ENCODE peak calls at places on chromosomes 2 and 18, in four cellular contexts. V is HepG2, K is GM12878, N is K562. G is an unnamed sample.

GRCh38 chr18:47772374-47773248 is 157.8 kb downstream of the SMAD2 start:
- DNase-seq in V (peak; percentile 29), K (no peak), N (peak; percentile 65), G (peak; percentile 91)

GRCh38 chr2:46716806-46717732 is 198.5 kb downstream of the MCFD2 start:
- DNase-seq in V (no peak), K (no peak), N (no peak), G (no peak)

GRCh38 chr2:186827426-186827825 is 21.5 kb downstream of the ZSWIM2 start:
- DNase-seq in V (no peak), K (no peak), N (no peak), G (no peak)

GRCh38 chr2:40914648-40915047 is 462.8 kb upstream of the SLC8A1 start:
- DNase-seq in V (no peak), K (no peak), N (no peak), G (no peak)

GRCh38 chr2:84801816-84802215 is 79.1 kb downstream of the TRABD2A start:
- DNase-seq in V (no peak), K (no peak), N (no peak), G (no peak)

GRCh38 chr2:85277416-85278158 is 50.2 kb downstream of the TGOLN2 start:
- DNase-seq in V (no peak), K (no peak), N (no peak), G (no peak)

GRCh38 chr2:42009657-42010580 is 37.9 kb upstream of the PKDCC start:
- DNase-seq in V (no peak), K (no peak), N (no peak), G (no peak)

GRCh38 chr18:50830544-50830943 is 10.7 kb upstream of the MRO start:
- DNase-seq in V (no peak), K (no peak), N (no peak), G (no peak)

GRCh38 chr2:101267671-101268656 is 15.3 kb downstream of the CNOT11 start:
- DNase-seq in V (no peak), K (peak; percentile 42), N (no peak), G (no peak)

GRCh38 chr18:25350561-25351201 is 1.3 kb downstream of the ZNF521 start:
- DNase-seq in V (no peak), K (no peak), N (no peak), G (peak; percentile 17)

GRCh38 chr2:33395660-33396249 is 80.7 kb upstream of the RASGRP3 start:
- DNase-seq in V (peak; percentile 18), K (no peak), N (peak; percentile 63), G (peak; percentile 68)

GRCh38 chr18:396571-396970 is 103.9 kb downstream of the COLEC12 start:
- DNase-seq in V (no peak), K (no peak), N (no peak), G (no peak)

GRCh38 chr2:5915926-5916325 is 223.7 kb downstream of the SOX11 start:
- DNase-seq in V (peak; percentile 16), K (no peak), N (peak; percentile 9), G (peak; percentile 66)

GRCh38 chr2:111702119-111702808 is 181.7 kb downstream of the ANAPC1 start:
- DNase-seq in V (peak; percentile 74), K (no peak), N (peak; percentile 86), G (peak; percentile 75)

GRCh38 chr18:57353940-57354461 is 1.6 kb downstream of the ST8SIA3 start:
- DNase-seq in V (peak; percentile 2), K (no peak), N (peak; percentile 26), G (peak; percentile 85)

GRCh38 chr18:26206488-26206887 is 19.8 kb upstream of the TAF4B start:
- DNase-seq in V (no peak), K (no peak), N (no peak), G (no peak)

GRCh38 chr2:54107903-54108615 is 7.4 kb upstream of the ACYP2 start:
- DNase-seq in V (no peak), K (no peak), N (no peak), G (no peak)

GRCh38 chr2:19238440-19238839 is 120.0 kb downstream of the OSR1 start:
- DNase-seq in V (no peak), K (no peak), N (no peak), G (no peak)

GRCh38 chr18:56738184-56738583 is 87.0 kb downstream of the WDR7 start:
- DNase-seq in V (no peak), K (no peak), N (no peak), G (no peak)

GRCh38 chr2:127231130-127231865 is 11.2 kb upstream of the CYP27C1 start:
- DNase-seq in V (peak; percentile 70), K (no peak), N (no peak), G (no peak)

GRCh38 chr2:69831354-69831905 is 2.0 kb downstream of the GMCL1 start:
- DNase-seq in V (peak; percentile 21), K (no peak), N (no peak), G (no peak)

GRCh38 chr2:68709421-68709911 is 25.1 kb upstream of the ARHGAP25 start:
- DNase-seq in V (peak; percentile 57), K (no peak), N (peak; percentile 62), G (no peak)
- TF ChIP-seq MAX in V (peak; percentile 18), K (no peak), N (no peak), G (no peak)

GRCh38 chr18:59699061-59699460 is 1.8 kb upstream of the CCBE1 start:
- DNase-seq in V (no peak), K (no peak), N (no peak), G (no peak)
- TF ChIP-seq CREM in V (no peak), K (no peak), N (no peak), G (no peak)

DNA sequence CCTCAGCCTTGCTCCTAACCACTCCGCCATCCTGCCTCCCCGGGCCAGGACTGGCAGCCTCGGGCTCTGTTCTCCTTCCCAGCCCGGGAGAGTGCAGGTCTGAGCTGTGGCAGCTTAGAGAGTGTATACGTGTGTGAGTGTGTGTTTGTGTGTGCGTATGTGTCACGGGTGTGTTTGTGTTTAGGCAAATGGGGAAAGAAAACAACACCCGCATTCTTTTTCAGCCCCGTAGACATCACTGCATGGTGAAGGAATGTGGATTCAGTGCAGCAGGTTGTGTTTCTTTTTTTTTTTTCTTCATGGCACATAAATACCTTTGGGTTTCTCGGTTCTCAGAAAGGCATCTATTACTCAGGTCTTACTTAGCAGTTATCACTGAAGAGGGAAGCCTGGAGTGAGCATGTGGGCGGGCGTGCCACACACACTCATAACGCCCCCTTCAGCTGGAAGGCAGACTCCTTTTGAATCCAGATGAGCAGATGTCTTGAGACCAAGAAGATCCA is 44.2 kb downstream of the GLI2 start:
- DNase-seq in V (no peak), K (no peak), N (peak; percentile 27), G (no peak)
- TF ChIP-seq MAX in V (no peak), K (no peak), N (no peak), G (no peak)

DNA sequence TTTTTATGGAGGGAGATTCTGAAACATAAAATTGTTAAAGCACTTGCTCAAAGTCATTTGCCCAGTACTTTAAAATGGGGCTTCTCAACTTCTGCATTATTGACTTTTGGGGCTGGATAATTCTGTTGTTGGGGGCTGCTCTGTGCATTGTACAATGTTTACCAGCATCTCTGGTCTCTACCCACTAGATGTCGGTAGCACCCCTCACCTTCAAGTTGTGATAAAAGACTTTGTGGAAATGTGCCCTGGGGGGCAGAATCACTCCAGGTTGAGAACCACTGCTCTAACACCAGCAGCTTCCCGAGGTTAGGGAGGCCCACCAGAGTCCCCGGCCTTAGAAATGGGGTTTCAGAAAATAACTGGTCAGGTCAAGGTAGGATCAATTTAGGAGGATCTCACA is 26.8 kb upstream of the CUL3 start:
- DNase-seq in V (no peak), K (no peak), N (no peak), G (peak; percentile 14)
- TF ChIP-seq CREM in V (no peak), K (no peak), N (no peak), G (no peak)

DNA sequence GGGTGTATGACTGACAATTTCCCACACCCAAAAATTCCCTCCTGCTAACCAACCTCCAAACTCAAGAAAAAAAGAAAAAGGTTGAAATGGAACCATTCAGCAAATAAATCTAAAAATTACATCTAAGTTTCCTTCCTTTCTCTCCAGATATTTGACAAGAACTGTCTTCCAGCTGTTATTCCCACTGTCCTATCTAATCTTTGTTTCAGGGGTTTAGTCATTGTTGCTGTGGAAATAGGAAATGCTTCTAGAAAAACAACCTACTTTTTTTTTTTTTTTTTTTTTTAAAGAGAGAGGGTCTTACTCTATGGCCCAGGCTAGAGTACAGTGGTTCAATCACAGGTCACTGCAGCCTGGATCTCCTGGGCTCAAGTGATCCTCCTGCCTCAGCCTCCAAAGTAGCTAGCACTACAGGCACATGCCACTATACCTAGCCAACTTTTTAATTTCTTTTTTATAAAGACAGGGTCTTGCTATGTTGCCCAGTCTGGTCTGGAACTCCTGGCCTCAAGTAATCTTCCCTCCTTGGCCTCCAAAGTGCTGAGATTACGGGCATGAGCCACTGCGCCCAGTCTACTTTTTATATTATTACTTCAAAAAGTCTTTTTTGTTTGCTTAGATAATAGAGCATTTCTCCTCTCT is 88.1 kb downstream of the ITSN2 start:
- DNase-seq in V (no peak), K (no peak), N (no peak), G (no peak)
- TF ChIP-seq MAX in V (no peak), K (no peak), N (no peak), G (no peak)

GRCh38 chr2:239669899-239670460 is 269.2 kb upstream of the HDAC4 start:
- DNase-seq in V (no peak), K (no peak), N (no peak), G (no peak)

GRCh38 chr2:239668042-239668441 is 267.2 kb upstream of the HDAC4 start:
- DNase-seq in V (no peak), K (no peak), N (no peak), G (no peak)

GRCh38 chr2:239670463-239671120 is 269.8 kb upstream of the HDAC4 start:
- DNase-seq in V (no peak), K (no peak), N (no peak), G (no peak)

GRCh38 chr2:239668651-239669050 is 267.8 kb upstream of the HDAC4 start:
- DNase-seq in V (no peak), K (no peak), N (no peak), G (no peak)

DNA sequence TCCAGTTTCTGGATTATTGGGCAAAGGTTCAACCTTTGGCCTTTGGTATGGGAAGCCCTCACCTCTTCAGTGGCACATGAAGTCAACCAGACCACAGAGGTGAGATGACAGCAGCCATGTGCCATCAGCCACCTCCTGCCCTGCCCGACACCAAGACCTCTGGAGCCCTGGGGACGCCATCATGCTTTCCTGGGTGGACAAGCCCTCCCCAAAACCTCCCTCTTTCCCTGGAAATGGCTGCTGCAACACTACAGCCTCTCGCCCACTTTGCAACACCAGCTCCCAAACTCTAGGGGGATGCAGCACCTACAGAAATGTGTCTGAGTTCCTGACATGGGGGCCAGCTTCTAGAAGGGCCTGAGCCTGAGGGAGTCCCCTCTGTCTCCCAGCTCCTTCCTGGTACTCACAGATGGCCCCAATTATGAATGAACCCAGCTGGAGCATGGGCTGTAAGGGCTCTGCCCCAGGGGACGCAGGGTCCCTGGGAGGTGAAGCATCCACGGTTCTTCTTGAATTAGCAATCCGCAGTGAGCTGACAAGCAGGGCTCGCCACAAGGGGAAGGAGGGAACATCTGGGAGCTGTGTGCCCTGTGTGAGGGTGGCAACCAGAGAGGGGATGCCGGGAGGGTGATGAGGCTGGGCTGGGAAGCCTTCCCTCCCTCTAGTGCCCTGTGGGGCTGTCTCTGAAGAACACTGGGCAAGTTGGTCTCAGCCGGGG is 268.5 kb upstream of the HDAC4 start:
- DNase-seq in V (no peak), K (no peak), N (no peak), G (no peak)
- TF ChIP-seq CREM in V (no peak), K (no peak), N (no peak), G (no peak)

DNA sequence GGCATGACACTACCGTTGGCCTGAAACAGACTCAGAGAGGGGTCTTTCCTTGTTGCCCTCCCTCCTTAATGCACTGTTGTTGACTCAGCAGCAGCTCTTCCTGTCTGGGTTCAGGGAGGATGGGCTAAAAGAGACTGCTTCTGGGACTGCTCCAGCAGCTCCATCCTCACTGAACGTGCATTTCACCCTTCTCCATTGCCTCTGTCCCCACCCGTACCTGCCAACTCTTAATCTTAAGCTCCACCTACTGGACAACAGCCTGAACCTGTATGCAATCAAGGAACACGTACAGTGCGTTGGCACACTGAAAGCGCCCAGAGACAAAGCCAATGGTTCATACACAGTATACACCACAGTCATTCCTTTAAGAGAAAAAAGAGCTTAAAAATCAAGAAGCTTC is 230.8 kb upstream of the RAB6C start:
- DNase-seq in V (peak; percentile 21), K (no peak), N (peak; percentile 23), G (no peak)
- TF ChIP-seq MAX in V (no peak), K (no peak), N (no peak), G (no peak)

G was measured in WTC11.